ENCODE peak calls at places on chromosomes 2 and 18, in eight cellular contexts. One of them, this sample, is unnamed.

GRCh38 chr18:463442-464310 is 36.8 kb downstream of the COLEC12 start:
- DNase-seq in AG04450: no peak
- DNase-seq in fibroblast of mammary gland: peak
- DNase-seq in glutamatergic neuron: no peak
- DNase-seq in left ventricle myocardium inferior: no peak
- DNase-seq in uterus: no peak
- DNase-seq in brain microvascular endothelial cell: no peak
- DNase-seq in osteocyte: no peak
- DNase-seq in this sample: no peak

GRCh38 chr18:9737814-9738160 is 29.7 kb downstream of the RAB31 start:
- DNase-seq in AG04450: no peak
- DNase-seq in fibroblast of mammary gland: no peak
- DNase-seq in glutamatergic neuron: peak
- DNase-seq in left ventricle myocardium inferior: no peak
- DNase-seq in uterus: no peak
- DNase-seq in brain microvascular endothelial cell: no peak
- DNase-seq in osteocyte: no peak
- DNase-seq in this sample: no peak

GRCh38 chr18:31102020-31102684 is at the start of gene DSC2:
- DNase-seq in AG04450: no peak
- DNase-seq in fibroblast of mammary gland: no peak
- DNase-seq in glutamatergic neuron: peak
- DNase-seq in left ventricle myocardium inferior: peak
- DNase-seq in uterus: no peak
- DNase-seq in brain microvascular endothelial cell: no peak
- DNase-seq in osteocyte: no peak
- DNase-seq in this sample: no peak

GRCh38 chr2:241874277-241874925 is 4.9 kb downstream of the RTP5 start:
- DNase-seq in AG04450: no peak
- DNase-seq in fibroblast of mammary gland: no peak
- DNase-seq in glutamatergic neuron: no peak
- DNase-seq in left ventricle myocardium inferior: no peak
- DNase-seq in uterus: no peak
- DNase-seq in brain microvascular endothelial cell: no peak
- DNase-seq in osteocyte: no peak
- DNase-seq in this sample: no peak

GRCh38 chr2:174634130-174635014 is 36.8 kb upstream of the WIPF1 start:
- DNase-seq in AG04450: no peak
- DNase-seq in fibroblast of mammary gland: peak
- DNase-seq in glutamatergic neuron: no peak
- DNase-seq in left ventricle myocardium inferior: no peak
- DNase-seq in uterus: no peak
- DNase-seq in brain microvascular endothelial cell: no peak
- DNase-seq in osteocyte: no peak
- DNase-seq in this sample: peak

GRCh38 chr18:46324556-46324955 is 220.4 kb downstream of the HAUS1 start:
- DNase-seq in AG04450: peak
- DNase-seq in fibroblast of mammary gland: peak
- DNase-seq in glutamatergic neuron: no peak
- DNase-seq in left ventricle myocardium inferior: no peak
- DNase-seq in uterus: no peak
- DNase-seq in brain microvascular endothelial cell: peak
- DNase-seq in osteocyte: no peak
- DNase-seq in this sample: no peak

GRCh38 chr2:74602553-74603281 is 45.4 kb downstream of the M1AP start:
- DNase-seq in AG04450: no peak
- DNase-seq in fibroblast of mammary gland: peak
- DNase-seq in glutamatergic neuron: no peak
- DNase-seq in left ventricle myocardium inferior: no peak
- DNase-seq in uterus: no peak
- DNase-seq in brain microvascular endothelial cell: no peak
- DNase-seq in osteocyte: no peak
- DNase-seq in this sample: no peak

GRCh38 chr2:4018535-4018934 is 315.2 kb downstream of the DCDC2C start:
- DNase-seq in AG04450: no peak
- DNase-seq in fibroblast of mammary gland: no peak
- DNase-seq in glutamatergic neuron: no peak
- DNase-seq in left ventricle myocardium inferior: no peak
- DNase-seq in uterus: no peak
- DNase-seq in brain microvascular endothelial cell: no peak
- DNase-seq in osteocyte: no peak
- DNase-seq in this sample: no peak

GRCh38 chr2:237513693-237514092 is 26.6 kb downstream of the MLPH start:
- DNase-seq in AG04450: no peak
- DNase-seq in fibroblast of mammary gland: no peak
- DNase-seq in glutamatergic neuron: no peak
- DNase-seq in left ventricle myocardium inferior: no peak
- DNase-seq in uterus: no peak
- DNase-seq in brain microvascular endothelial cell: no peak
- DNase-seq in osteocyte: no peak
- DNase-seq in this sample: no peak

GRCh38 chr2:74538881-74539339 is 9.2 kb downstream of the HTRA2 start:
- DNase-seq in AG04450: no peak
- DNase-seq in fibroblast of mammary gland: no peak
- DNase-seq in glutamatergic neuron: no peak
- DNase-seq in left ventricle myocardium inferior: no peak
- DNase-seq in uterus: no peak
- DNase-seq in brain microvascular endothelial cell: no peak
- DNase-seq in osteocyte: no peak
- DNase-seq in this sample: peak

GRCh38 chr2:166539340-166540162 is 45.5 kb upstream of the SCN7A start:
- DNase-seq in AG04450: peak
- DNase-seq in fibroblast of mammary gland: peak
- DNase-seq in glutamatergic neuron: no peak
- DNase-seq in left ventricle myocardium inferior: no peak
- DNase-seq in uterus: no peak
- DNase-seq in brain microvascular endothelial cell: peak
- DNase-seq in osteocyte: no peak
- DNase-seq in this sample: peak

GRCh38 chr2:134491796-134492441 is 226.9 kb downstream of the TMEM163 start:
- DNase-seq in AG04450: no peak
- DNase-seq in fibroblast of mammary gland: no peak
- DNase-seq in glutamatergic neuron: no peak
- DNase-seq in left ventricle myocardium inferior: no peak
- DNase-seq in uterus: no peak
- DNase-seq in brain microvascular endothelial cell: no peak
- DNase-seq in osteocyte: peak
- DNase-seq in this sample: no peak

GRCh38 chr18:79197531-79197930 is 128.3 kb downstream of the ATP9B start:
- DNase-seq in AG04450: no peak
- DNase-seq in fibroblast of mammary gland: no peak
- DNase-seq in glutamatergic neuron: no peak
- DNase-seq in left ventricle myocardium inferior: no peak
- DNase-seq in uterus: no peak
- DNase-seq in brain microvascular endothelial cell: no peak
- DNase-seq in osteocyte: no peak
- DNase-seq in this sample: no peak

GRCh38 chr18:52343731-52344340 is 3.8 kb downstream of the DCC start:
- DNase-seq in AG04450: no peak
- DNase-seq in fibroblast of mammary gland: no peak
- DNase-seq in glutamatergic neuron: no peak
- DNase-seq in left ventricle myocardium inferior: no peak
- DNase-seq in uterus: no peak
- DNase-seq in brain microvascular endothelial cell: no peak
- DNase-seq in osteocyte: no peak
- DNase-seq in this sample: no peak

GRCh38 chr18:52340466-52341378 is 725 bp downstream of the DCC start:
- DNase-seq in AG04450: no peak
- DNase-seq in fibroblast of mammary gland: no peak
- DNase-seq in glutamatergic neuron: no peak
- DNase-seq in left ventricle myocardium inferior: no peak
- DNase-seq in uterus: no peak
- DNase-seq in brain microvascular endothelial cell: no peak
- DNase-seq in osteocyte: no peak
- DNase-seq in this sample: no peak

GRCh38 chr18:52345428-52345827 is 5.4 kb downstream of the DCC start:
- DNase-seq in AG04450: no peak
- DNase-seq in fibroblast of mammary gland: no peak
- DNase-seq in glutamatergic neuron: no peak
- DNase-seq in left ventricle myocardium inferior: no peak
- DNase-seq in uterus: no peak
- DNase-seq in brain microvascular endothelial cell: no peak
- DNase-seq in osteocyte: no peak
- DNase-seq in this sample: no peak

GRCh38 chr18:52341617-52342381 is 1.8 kb downstream of the DCC start:
- DNase-seq in AG04450: no peak
- DNase-seq in fibroblast of mammary gland: no peak
- DNase-seq in glutamatergic neuron: peak
- DNase-seq in left ventricle myocardium inferior: no peak
- DNase-seq in uterus: no peak
- DNase-seq in brain microvascular endothelial cell: no peak
- DNase-seq in osteocyte: no peak
- DNase-seq in this sample: no peak

GRCh38 chr18:52343138-52343537 is 3.1 kb downstream of the DCC start:
- DNase-seq in AG04450: no peak
- DNase-seq in fibroblast of mammary gland: no peak
- DNase-seq in glutamatergic neuron: no peak
- DNase-seq in left ventricle myocardium inferior: no peak
- DNase-seq in uterus: no peak
- DNase-seq in brain microvascular endothelial cell: no peak
- DNase-seq in osteocyte: no peak
- DNase-seq in this sample: no peak
- TF ChIP-seq CTCF in AG04450: peak
- TF ChIP-seq CTCF in fibroblast of mammary gland: no peak
- TF ChIP-seq CTCF in glutamatergic neuron: no peak
- TF ChIP-seq CTCF in left ventricle myocardium inferior: no peak
- TF ChIP-seq CTCF in uterus: no peak
- TF ChIP-seq CTCF in brain microvascular endothelial cell: peak
- TF ChIP-seq CTCF in osteocyte: no peak
- TF ChIP-seq CTCF in this sample: no peak

GRCh38 chr18:43648002-43648401 is 370.7 kb upstream of the SYT4 start:
- DNase-seq in AG04450: no peak
- DNase-seq in fibroblast of mammary gland: peak
- DNase-seq in glutamatergic neuron: no peak
- DNase-seq in left ventricle myocardium inferior: no peak
- DNase-seq in uterus: no peak
- DNase-seq in brain microvascular endothelial cell: no peak
- DNase-seq in osteocyte: no peak
- DNase-seq in this sample: no peak
- TF ChIP-seq CTCF in AG04450: peak
- TF ChIP-seq CTCF in fibroblast of mammary gland: peak
- TF ChIP-seq CTCF in glutamatergic neuron: no peak
- TF ChIP-seq CTCF in left ventricle myocardium inferior: no peak
- TF ChIP-seq CTCF in uterus: no peak
- TF ChIP-seq CTCF in brain microvascular endothelial cell: peak
- TF ChIP-seq CTCF in osteocyte: peak
- TF ChIP-seq CTCF in this sample: no peak

GRCh38 chr2:215635788-215636139 is 199.9 kb upstream of the FN1 start:
- DNase-seq in AG04450: no peak
- DNase-seq in fibroblast of mammary gland: peak
- DNase-seq in glutamatergic neuron: no peak
- DNase-seq in left ventricle myocardium inferior: no peak
- DNase-seq in uterus: no peak
- DNase-seq in brain microvascular endothelial cell: peak
- DNase-seq in osteocyte: no peak
- DNase-seq in this sample: no peak
- TF ChIP-seq CTCF in AG04450: peak
- TF ChIP-seq CTCF in fibroblast of mammary gland: peak
- TF ChIP-seq CTCF in glutamatergic neuron: no peak
- TF ChIP-seq CTCF in left ventricle myocardium inferior: no peak
- TF ChIP-seq CTCF in uterus: no peak
- TF ChIP-seq CTCF in brain microvascular endothelial cell: peak
- TF ChIP-seq CTCF in osteocyte: peak
- TF ChIP-seq CTCF in this sample: no peak

DNA sequence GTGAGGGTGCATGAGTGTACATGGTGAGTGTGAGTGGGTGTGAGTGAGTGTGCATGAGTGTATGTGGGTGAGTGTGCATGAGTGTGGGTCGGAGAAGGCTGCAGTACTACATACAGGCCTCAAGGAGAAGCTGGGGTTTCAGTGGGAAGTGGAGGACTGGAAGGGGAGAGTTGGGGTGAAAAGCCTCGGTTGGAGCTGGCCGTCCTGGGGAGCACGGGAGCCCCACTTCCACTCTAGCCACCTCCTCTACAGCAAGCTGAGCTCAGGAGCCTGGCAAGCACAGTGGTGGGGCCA is 68.7 kb upstream of the HPCAL1 start:
- DNase-seq in AG04450: no peak
- DNase-seq in fibroblast of mammary gland: no peak
- DNase-seq in glutamatergic neuron: no peak
- DNase-seq in left ventricle myocardium inferior: no peak
- DNase-seq in uterus: no peak
- DNase-seq in brain microvascular endothelial cell: no peak
- DNase-seq in osteocyte: no peak
- DNase-seq in this sample: no peak
- TF ChIP-seq CTCF in AG04450: no peak
- TF ChIP-seq CTCF in fibroblast of mammary gland: no peak
- TF ChIP-seq CTCF in glutamatergic neuron: no peak
- TF ChIP-seq CTCF in left ventricle myocardium inferior: no peak
- TF ChIP-seq CTCF in uterus: no peak
- TF ChIP-seq CTCF in brain microvascular endothelial cell: peak
- TF ChIP-seq CTCF in osteocyte: no peak
- TF ChIP-seq CTCF in this sample: no peak

DNA sequence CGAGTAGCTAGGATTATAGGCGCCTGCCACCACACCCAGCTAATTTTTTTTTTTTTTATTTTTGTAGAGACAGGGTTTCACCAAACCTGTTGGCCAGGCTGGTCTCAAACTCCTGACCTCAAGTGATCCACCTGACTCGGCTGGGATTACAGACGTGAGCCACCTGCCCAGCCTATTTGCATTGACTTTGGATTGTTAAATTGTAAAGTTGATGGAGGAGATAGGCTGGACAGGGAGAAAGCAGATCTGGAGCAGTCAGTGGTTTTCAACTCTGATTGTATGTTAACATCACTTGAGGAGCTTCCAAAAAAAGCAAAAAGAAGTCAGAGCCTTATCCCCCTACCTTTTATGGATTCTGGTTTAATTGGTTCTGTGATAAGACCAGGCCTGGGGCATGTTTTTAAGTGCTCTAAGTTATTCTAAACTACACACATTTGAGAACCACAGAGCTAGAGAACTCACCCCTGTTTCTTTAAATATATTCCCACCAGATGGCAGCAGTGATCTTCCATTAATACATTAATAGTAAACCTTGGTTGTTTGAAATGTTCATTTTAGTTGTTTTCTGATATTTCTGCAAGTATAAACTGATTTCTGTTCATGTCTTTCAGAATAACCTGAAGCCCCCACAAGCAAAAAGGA is 7.5 kb downstream of the C2orf49 start:
- DNase-seq in AG04450: no peak
- DNase-seq in fibroblast of mammary gland: peak
- DNase-seq in glutamatergic neuron: no peak
- DNase-seq in left ventricle myocardium inferior: no peak
- DNase-seq in uterus: no peak
- DNase-seq in brain microvascular endothelial cell: no peak
- DNase-seq in osteocyte: no peak
- DNase-seq in this sample: no peak
- TF ChIP-seq CTCF in AG04450: peak
- TF ChIP-seq CTCF in fibroblast of mammary gland: peak
- TF ChIP-seq CTCF in glutamatergic neuron: peak
- TF ChIP-seq CTCF in left ventricle myocardium inferior: peak
- TF ChIP-seq CTCF in uterus: peak
- TF ChIP-seq CTCF in brain microvascular endothelial cell: peak
- TF ChIP-seq CTCF in osteocyte: peak
- TF ChIP-seq CTCF in this sample: no peak

GRCh38 chr2:226791487-226792081 is 8.0 kb downstream of the IRS1 start:
- DNase-seq in AG04450: no peak
- DNase-seq in fibroblast of mammary gland: peak
- DNase-seq in glutamatergic neuron: peak
- DNase-seq in left ventricle myocardium inferior: peak
- DNase-seq in uterus: peak
- DNase-seq in brain microvascular endothelial cell: peak
- DNase-seq in osteocyte: peak
- DNase-seq in this sample: peak
- TF ChIP-seq CTCF in AG04450: peak
- TF ChIP-seq CTCF in fibroblast of mammary gland: no peak
- TF ChIP-seq CTCF in glutamatergic neuron: peak
- TF ChIP-seq CTCF in left ventricle myocardium inferior: peak
- TF ChIP-seq CTCF in uterus: no peak
- TF ChIP-seq CTCF in brain microvascular endothelial cell: peak
- TF ChIP-seq CTCF in osteocyte: peak
- TF ChIP-seq CTCF in this sample: no peak

GRCh38 chr2:10668402-10669012 is 21.3 kb downstream of the NOL10 start:
- DNase-seq in AG04450: peak
- DNase-seq in fibroblast of mammary gland: peak
- DNase-seq in glutamatergic neuron: no peak
- DNase-seq in left ventricle myocardium inferior: no peak
- DNase-seq in uterus: no peak
- DNase-seq in brain microvascular endothelial cell: peak
- DNase-seq in osteocyte: no peak
- DNase-seq in this sample: peak
- TF ChIP-seq CTCF in AG04450: peak
- TF ChIP-seq CTCF in fibroblast of mammary gland: peak
- TF ChIP-seq CTCF in glutamatergic neuron: peak
- TF ChIP-seq CTCF in left ventricle myocardium inferior: peak
- TF ChIP-seq CTCF in uterus: peak
- TF ChIP-seq CTCF in brain microvascular endothelial cell: peak
- TF ChIP-seq CTCF in osteocyte: peak
- TF ChIP-seq CTCF in this sample: peak

This sample was measured in GM20000.